ENCODE peak calls at places on chromosome 5, in eight cellular contexts. M is cardiac muscle cell, X is bronchial epithelial cell, J is A549, D is mammary epithelial cell, Z is IMR-90, R is foreskin fibroblast, N is astrocyte of the spinal cord. V is an unnamed sample.

GRCh38 chr5:180603076-180603591 is 11.8 kb upstream of the SCGB3A1 start:
- DNase-seq in X (no peak), J (no peak), N (no peak), Z (no peak), M (no peak), D (no peak), R (no peak), V (no peak)

GRCh38 chr5:136750507-136750906 is 385.2 kb upstream of the TRPC7 start:
- DNase-seq in Z (no peak), N (peak; percentile 32), X (no peak), M (no peak), J (no peak), R (no peak), D (no peak), V (peak; percentile 19)

GRCh38 chr5:116572375-116573278 is 2.0 kb downstream of the SEMA6A start:
- DNase-seq in D (peak; percentile 21), J (peak; percentile 5), M (peak; percentile 77), N (peak; percentile 17), X (no peak), Z (no peak), R (no peak), V (no peak)

GRCh38 chr5:131221888-131222287 is 42.0 kb upstream of the CDC42SE2 start:
- DNase-seq in R (no peak), J (no peak), D (peak; percentile 43), X (peak; percentile 79), N (peak; percentile 30), M (no peak), Z (peak; percentile 56), V (peak; percentile 25)

GRCh38 chr5:7876867-7877266 is 7.9 kb downstream of the MTRR start:
- DNase-seq in D (peak; percentile 77), Z (peak; percentile 75), M (no peak), X (peak; percentile 70), R (peak; percentile 71), J (no peak), N (peak; percentile 51), V (peak; percentile 65)

GRCh38 chr5:74492230-74492629 is 148.3 kb downstream of the ENC1 start:
- DNase-seq in X (no peak), J (no peak), N (peak; percentile 15), M (no peak), Z (no peak), R (no peak), D (no peak), V (no peak)

GRCh38 chr5:151707566-151707965 is 20.9 kb upstream of the SPARC start:
- DNase-seq in J (no peak), R (no peak), X (no peak), D (no peak), Z (no peak), N (no peak), M (no peak), V (no peak)

GRCh38 chr5:32476891-32477290 is 32.4 kb upstream of the ZFR start:
- DNase-seq in X (no peak), D (no peak), J (no peak), N (no peak), M (no peak), R (no peak), Z (no peak), V (no peak)

GRCh38 chr5:14851067-14851422 is 20.5 kb downstream of the ANKH start:
- DNase-seq in X (no peak), R (no peak), D (no peak), J (no peak), Z (no peak), N (no peak), M (peak; percentile 64), V (no peak)

GRCh38 chr5:149367249-149367971 is 9.6 kb downstream of the PCYOX1L start:
- DNase-seq in D (peak; percentile 54), X (peak; percentile 59), N (peak; percentile 53), J (peak; percentile 82), M (peak; percentile 81), R (peak; percentile 48), Z (peak; percentile 70), V (peak; percentile 78)

GRCh38 chr5:163489055-163489744 is 16.2 kb upstream of the MAT2B start:
- DNase-seq in N (no peak), Z (peak; percentile 21), R (peak; percentile 31), X (peak; percentile 52), D (peak; percentile 23), M (no peak), J (peak; percentile 48), V (peak; percentile 20)
- TF ChIP-seq CTCF in N (peak; percentile 25), Z (no peak), R (peak; percentile 45), X (peak; percentile 27), D (peak; percentile 25), M (peak; percentile 57), J (no peak), V (peak; percentile 59)

GRCh38 chr5:157541452-157542118 is 34.0 kb downstream of the ADAM19 start:
- DNase-seq in N (no peak), Z (no peak), X (no peak), R (no peak), J (no peak), M (no peak), D (no peak), V (no peak)

GRCh38 chr5:157539623-157540022 is 36.0 kb downstream of the ADAM19 start:
- DNase-seq in Z (peak; percentile 43), N (no peak), J (no peak), R (no peak), D (no peak), M (no peak), X (no peak), V (no peak)

GRCh38 chr5:157542282-157542966 is 33.2 kb downstream of the ADAM19 start:
- DNase-seq in D (no peak), J (no peak), R (no peak), M (no peak), X (no peak), N (no peak), Z (no peak), V (no peak)

GRCh38 chr5:157540124-157540523 is 35.5 kb downstream of the ADAM19 start:
- DNase-seq in J (no peak), Z (no peak), X (no peak), D (no peak), R (no peak), N (no peak), M (no peak), V (no peak)

DNA sequence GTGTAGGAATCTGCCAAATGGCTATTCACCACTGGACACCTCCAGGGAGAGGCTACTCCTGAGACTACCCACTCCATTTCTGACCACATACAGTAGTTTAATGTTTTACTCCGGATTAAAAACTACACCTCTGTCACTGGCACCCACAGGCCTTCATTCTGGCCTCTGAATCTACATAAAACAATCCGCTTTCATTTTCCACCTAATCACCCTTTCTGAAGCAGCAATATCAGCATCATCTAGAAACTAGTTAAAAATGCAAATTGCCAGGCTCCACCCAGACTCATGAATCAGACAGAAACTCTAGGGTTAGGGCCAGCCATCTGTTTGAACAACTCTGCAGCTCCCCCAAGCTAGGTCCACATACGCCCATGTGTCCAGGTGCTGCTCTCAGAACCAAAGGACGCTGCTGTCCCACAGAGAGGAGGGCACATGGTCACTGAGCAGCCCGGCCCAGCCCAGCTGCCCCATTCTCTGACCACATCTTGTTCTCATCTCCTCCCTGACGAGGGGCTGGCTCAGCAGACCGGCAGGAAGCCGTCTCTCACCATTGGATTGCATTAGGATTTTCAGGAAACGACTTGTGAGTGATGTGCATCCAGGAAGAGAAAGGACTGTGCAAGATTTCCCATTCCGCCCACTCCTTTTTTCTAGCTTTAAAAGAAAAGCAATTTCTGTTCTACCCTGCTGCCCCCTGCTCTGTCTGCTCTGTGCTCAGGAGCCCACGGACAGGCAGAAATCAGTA is 34.7 kb downstream of the ADAM19 start:
- DNase-seq in J (no peak), N (peak; percentile 77), X (peak; percentile 18), R (no peak), D (peak; percentile 53), M (no peak), Z (peak; percentile 84), V (peak; percentile 72)
- H3K4me3 ChIP-seq in J (no peak overlapping the region), N (no peak overlapping the region), X (no peak overlapping the region), R (no peak overlapping the region), D (no peak overlapping the region), M (no peak overlapping the region), Z (no peak overlapping the region), V (peak overlapping the region; percentile 3)

GRCh38 chr5:156907667-156908066 is 55.4 kb downstream of the TIMD4 start:
- DNase-seq in R (no peak), N (no peak), D (no peak), J (no peak), M (no peak), Z (no peak), X (no peak), V (no peak)
- TF ChIP-seq CTCF in R (no peak), N (no peak), D (no peak), J (no peak), M (no peak), Z (no peak), X (no peak), V (no peak)

DNA sequence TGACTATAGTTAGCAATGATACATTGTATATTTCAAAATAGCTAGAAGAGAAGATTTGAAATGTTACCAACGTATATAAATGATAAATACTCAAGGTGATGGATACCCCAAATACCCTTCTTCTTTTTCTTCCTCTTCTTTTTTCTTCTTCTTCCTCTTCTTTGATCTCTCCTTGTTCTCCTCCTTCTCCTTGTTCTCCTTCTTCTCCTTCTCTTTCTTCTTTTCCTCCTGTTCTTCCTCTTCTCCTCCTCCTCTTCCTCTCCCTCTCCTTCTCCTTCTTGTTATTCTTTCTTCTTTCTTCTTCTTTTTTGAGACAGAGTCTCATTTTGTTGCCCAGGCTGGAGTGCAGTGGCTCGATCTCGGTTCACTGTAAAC is 616 bp upstream of the SPEF2 start:
- DNase-seq in X (no peak), M (no peak), Z (no peak), J (no peak), N (no peak), D (no peak), R (no peak), V (no peak)
- H3K4me3 ChIP-seq in X (no peak overlapping the region), M (no peak overlapping the region), Z (peak overlapping the region; percentile 43), J (peak overlapping the region; percentile 87), N (peak overlapping the region; percentile 73), D (peak overlapping the region; percentile 79), R (peak overlapping the region; percentile 88), V (peak overlapping the region; percentile 93)

GRCh38 chr5:22850981-22851380 is 2.2 kb downstream of the CDH12 start:
- DNase-seq in R (no peak), J (no peak), X (no peak), Z (no peak), N (no peak), D (no peak), M (no peak), V (peak; percentile 2)

GRCh38 chr5:22855824-22856223 is 2.7 kb upstream of the CDH12 start:
- DNase-seq in D (no peak), M (no peak), R (no peak), X (no peak), Z (no peak), N (no peak), J (no peak), V (no peak)

GRCh38 chr5:22852807-22853670 is at the start of gene CDH12:
- DNase-seq in D (peak; percentile 16), Z (no peak), N (peak; percentile 1), X (no peak), M (peak; percentile 55), R (no peak), J (no peak), V (peak; percentile 1)
- TF ChIP-seq CTCF in D (no peak), Z (no peak), N (no peak), X (no peak), M (no peak), R (no peak), J (no peak), V (no peak)